ENCODE peak calls at places on chromosome 5, in six cellular contexts. One of them, this sample, is unnamed.

GRCh38 chr5:83472213-83472507 is 616 bp downstream of the VCAN start:
- DNase-seq in stimulated activated CD4-positive, alpha-beta T cell treated with anti-CD3 and anti-CD28 coated beads, Interleukin-4, amount 100 ng/mL, for 1 hour: no peak
- DNase-seq in stimulated activated naive CD4-positive, alpha-beta T cell: no peak
- DNase-seq in activated CD8-positive, alpha-beta memory T cell treated with anti-CD3 and anti-CD28 coated beads for 1 hour: no peak
- DNase-seq in choroid plexus epithelial cell: peak
- DNase-seq in vagina: no peak
- DNase-seq in this sample: no peak

GRCh38 chr5:160278356-160278755 is 34.0 kb downstream of the CCNJL start:
- DNase-seq in stimulated activated CD4-positive, alpha-beta T cell treated with anti-CD3 and anti-CD28 coated beads, Interleukin-4, amount 100 ng/mL, for 1 hour: no peak
- DNase-seq in stimulated activated naive CD4-positive, alpha-beta T cell: no peak
- DNase-seq in activated CD8-positive, alpha-beta memory T cell treated with anti-CD3 and anti-CD28 coated beads for 1 hour: no peak
- DNase-seq in choroid plexus epithelial cell: no peak
- DNase-seq in vagina: no peak
- DNase-seq in this sample: no peak

GRCh38 chr5:135208555-135209494 is 174.8 kb upstream of the PITX1 start:
- DNase-seq in stimulated activated CD4-positive, alpha-beta T cell treated with anti-CD3 and anti-CD28 coated beads, Interleukin-4, amount 100 ng/mL, for 1 hour: no peak
- DNase-seq in stimulated activated naive CD4-positive, alpha-beta T cell: no peak
- DNase-seq in activated CD8-positive, alpha-beta memory T cell treated with anti-CD3 and anti-CD28 coated beads for 1 hour: no peak
- DNase-seq in choroid plexus epithelial cell: peak
- DNase-seq in vagina: peak
- DNase-seq in this sample: no peak

GRCh38 chr5:151097081-151097480 is 16.2 kb upstream of the TNIP1 start:
- DNase-seq in stimulated activated CD4-positive, alpha-beta T cell treated with anti-CD3 and anti-CD28 coated beads, Interleukin-4, amount 100 ng/mL, for 1 hour: no peak
- DNase-seq in stimulated activated naive CD4-positive, alpha-beta T cell: no peak
- DNase-seq in activated CD8-positive, alpha-beta memory T cell treated with anti-CD3 and anti-CD28 coated beads for 1 hour: no peak
- DNase-seq in choroid plexus epithelial cell: no peak
- DNase-seq in vagina: no peak
- DNase-seq in this sample: no peak

GRCh38 chr5:43627028-43627427 is 24.0 kb downstream of the NNT start:
- DNase-seq in stimulated activated CD4-positive, alpha-beta T cell treated with anti-CD3 and anti-CD28 coated beads, Interleukin-4, amount 100 ng/mL, for 1 hour: no peak
- DNase-seq in stimulated activated naive CD4-positive, alpha-beta T cell: no peak
- DNase-seq in activated CD8-positive, alpha-beta memory T cell treated with anti-CD3 and anti-CD28 coated beads for 1 hour: no peak
- DNase-seq in choroid plexus epithelial cell: peak
- DNase-seq in vagina: no peak
- DNase-seq in this sample: no peak

GRCh38 chr5:83077662-83078261 is 415 bp downstream of the XRCC4 start:
- DNase-seq in stimulated activated CD4-positive, alpha-beta T cell treated with anti-CD3 and anti-CD28 coated beads, Interleukin-4, amount 100 ng/mL, for 1 hour: no peak
- DNase-seq in stimulated activated naive CD4-positive, alpha-beta T cell: no peak
- DNase-seq in activated CD8-positive, alpha-beta memory T cell treated with anti-CD3 and anti-CD28 coated beads for 1 hour: no peak
- DNase-seq in choroid plexus epithelial cell: peak
- DNase-seq in vagina: no peak
- DNase-seq in this sample: no peak

GRCh38 chr5:180251141-180251540 is 40.7 kb downstream of the MAPK9 start:
- DNase-seq in stimulated activated CD4-positive, alpha-beta T cell treated with anti-CD3 and anti-CD28 coated beads, Interleukin-4, amount 100 ng/mL, for 1 hour: no peak
- DNase-seq in stimulated activated naive CD4-positive, alpha-beta T cell: no peak
- DNase-seq in activated CD8-positive, alpha-beta memory T cell treated with anti-CD3 and anti-CD28 coated beads for 1 hour: no peak
- DNase-seq in choroid plexus epithelial cell: no peak
- DNase-seq in vagina: no peak
- DNase-seq in this sample: no peak

GRCh38 chr5:37436146-37436934 is 57.2 kb downstream of the WDR70 start:
- DNase-seq in stimulated activated CD4-positive, alpha-beta T cell treated with anti-CD3 and anti-CD28 coated beads, Interleukin-4, amount 100 ng/mL, for 1 hour: no peak
- DNase-seq in stimulated activated naive CD4-positive, alpha-beta T cell: no peak
- DNase-seq in activated CD8-positive, alpha-beta memory T cell treated with anti-CD3 and anti-CD28 coated beads for 1 hour: no peak
- DNase-seq in choroid plexus epithelial cell: no peak
- DNase-seq in vagina: no peak
- DNase-seq in this sample: no peak

GRCh38 chr5:53160895-53161294 is 51.3 kb upstream of the MOCS2 start:
- DNase-seq in stimulated activated CD4-positive, alpha-beta T cell treated with anti-CD3 and anti-CD28 coated beads, Interleukin-4, amount 100 ng/mL, for 1 hour: no peak
- DNase-seq in stimulated activated naive CD4-positive, alpha-beta T cell: no peak
- DNase-seq in activated CD8-positive, alpha-beta memory T cell treated with anti-CD3 and anti-CD28 coated beads for 1 hour: no peak
- DNase-seq in choroid plexus epithelial cell: no peak
- DNase-seq in vagina: no peak
- DNase-seq in this sample: no peak

GRCh38 chr5:32526815-32527214 is 58.5 kb upstream of the SUB1 start:
- DNase-seq in stimulated activated CD4-positive, alpha-beta T cell treated with anti-CD3 and anti-CD28 coated beads, Interleukin-4, amount 100 ng/mL, for 1 hour: no peak
- DNase-seq in stimulated activated naive CD4-positive, alpha-beta T cell: no peak
- DNase-seq in activated CD8-positive, alpha-beta memory T cell treated with anti-CD3 and anti-CD28 coated beads for 1 hour: no peak
- DNase-seq in choroid plexus epithelial cell: no peak
- DNase-seq in vagina: no peak
- DNase-seq in this sample: no peak

GRCh38 chr5:43631182-43631910 is 28.4 kb downstream of the NNT start:
- DNase-seq in stimulated activated CD4-positive, alpha-beta T cell treated with anti-CD3 and anti-CD28 coated beads, Interleukin-4, amount 100 ng/mL, for 1 hour: no peak
- DNase-seq in stimulated activated naive CD4-positive, alpha-beta T cell: no peak
- DNase-seq in activated CD8-positive, alpha-beta memory T cell treated with anti-CD3 and anti-CD28 coated beads for 1 hour: peak
- DNase-seq in choroid plexus epithelial cell: peak
- DNase-seq in vagina: no peak
- DNase-seq in this sample: no peak

GRCh38 chr5:112551437-112552018 is 132.5 kb upstream of the EPB41L4A start:
- DNase-seq in stimulated activated CD4-positive, alpha-beta T cell treated with anti-CD3 and anti-CD28 coated beads, Interleukin-4, amount 100 ng/mL, for 1 hour: no peak
- DNase-seq in stimulated activated naive CD4-positive, alpha-beta T cell: no peak
- DNase-seq in activated CD8-positive, alpha-beta memory T cell treated with anti-CD3 and anti-CD28 coated beads for 1 hour: no peak
- DNase-seq in choroid plexus epithelial cell: peak
- DNase-seq in vagina: no peak
- DNase-seq in this sample: peak

GRCh38 chr5:89265511-89266169 is 382.7 kb upstream of the MEF2C start:
- DNase-seq in stimulated activated CD4-positive, alpha-beta T cell treated with anti-CD3 and anti-CD28 coated beads, Interleukin-4, amount 100 ng/mL, for 1 hour: no peak
- DNase-seq in stimulated activated naive CD4-positive, alpha-beta T cell: no peak
- DNase-seq in activated CD8-positive, alpha-beta memory T cell treated with anti-CD3 and anti-CD28 coated beads for 1 hour: no peak
- DNase-seq in choroid plexus epithelial cell: peak
- DNase-seq in vagina: no peak
- DNase-seq in this sample: no peak

GRCh38 chr5:173328896-173329369 is 719 bp upstream of the STC2 start:
- DNase-seq in stimulated activated CD4-positive, alpha-beta T cell treated with anti-CD3 and anti-CD28 coated beads, Interleukin-4, amount 100 ng/mL, for 1 hour: no peak
- DNase-seq in stimulated activated naive CD4-positive, alpha-beta T cell: no peak
- DNase-seq in activated CD8-positive, alpha-beta memory T cell treated with anti-CD3 and anti-CD28 coated beads for 1 hour: no peak
- DNase-seq in choroid plexus epithelial cell: peak
- DNase-seq in vagina: no peak
- DNase-seq in this sample: no peak

GRCh38 chr5:34717426-34718327 is 61.5 kb downstream of the RAI14 start:
- DNase-seq in stimulated activated CD4-positive, alpha-beta T cell treated with anti-CD3 and anti-CD28 coated beads, Interleukin-4, amount 100 ng/mL, for 1 hour: no peak
- DNase-seq in stimulated activated naive CD4-positive, alpha-beta T cell: no peak
- DNase-seq in activated CD8-positive, alpha-beta memory T cell treated with anti-CD3 and anti-CD28 coated beads for 1 hour: no peak
- DNase-seq in choroid plexus epithelial cell: peak
- DNase-seq in vagina: no peak
- DNase-seq in this sample: no peak

GRCh38 chr5:138981606-138982005 is 106.5 kb upstream of the LRRTM2 start:
- DNase-seq in stimulated activated CD4-positive, alpha-beta T cell treated with anti-CD3 and anti-CD28 coated beads, Interleukin-4, amount 100 ng/mL, for 1 hour: no peak
- DNase-seq in stimulated activated naive CD4-positive, alpha-beta T cell: no peak
- DNase-seq in activated CD8-positive, alpha-beta memory T cell treated with anti-CD3 and anti-CD28 coated beads for 1 hour: no peak
- DNase-seq in choroid plexus epithelial cell: no peak
- DNase-seq in vagina: no peak
- DNase-seq in this sample: peak

GRCh38 chr5:136192015-136192525 is 892 bp downstream of the SMIM32 start:
- DNase-seq in stimulated activated CD4-positive, alpha-beta T cell treated with anti-CD3 and anti-CD28 coated beads, Interleukin-4, amount 100 ng/mL, for 1 hour: no peak
- DNase-seq in stimulated activated naive CD4-positive, alpha-beta T cell: no peak
- DNase-seq in activated CD8-positive, alpha-beta memory T cell treated with anti-CD3 and anti-CD28 coated beads for 1 hour: no peak
- DNase-seq in choroid plexus epithelial cell: peak
- DNase-seq in vagina: no peak
- DNase-seq in this sample: no peak

GRCh38 chr5:119418782-119419101 is 33.6 kb upstream of the HSD17B4 start:
- DNase-seq in stimulated activated CD4-positive, alpha-beta T cell treated with anti-CD3 and anti-CD28 coated beads, Interleukin-4, amount 100 ng/mL, for 1 hour: no peak
- DNase-seq in stimulated activated naive CD4-positive, alpha-beta T cell: no peak
- DNase-seq in activated CD8-positive, alpha-beta memory T cell treated with anti-CD3 and anti-CD28 coated beads for 1 hour: no peak
- DNase-seq in choroid plexus epithelial cell: no peak
- DNase-seq in vagina: no peak
- DNase-seq in this sample: no peak

GRCh38 chr5:146755781-146756180 is 122.8 kb downstream of the PPP2R2B start:
- DNase-seq in stimulated activated CD4-positive, alpha-beta T cell treated with anti-CD3 and anti-CD28 coated beads, Interleukin-4, amount 100 ng/mL, for 1 hour: no peak
- DNase-seq in stimulated activated naive CD4-positive, alpha-beta T cell: no peak
- DNase-seq in activated CD8-positive, alpha-beta memory T cell treated with anti-CD3 and anti-CD28 coated beads for 1 hour: no peak
- DNase-seq in choroid plexus epithelial cell: no peak
- DNase-seq in vagina: no peak
- DNase-seq in this sample: no peak

GRCh38 chr5:54900906-54901725 is 84.3 kb downstream of the ESM1 start:
- DNase-seq in stimulated activated CD4-positive, alpha-beta T cell treated with anti-CD3 and anti-CD28 coated beads, Interleukin-4, amount 100 ng/mL, for 1 hour: no peak
- DNase-seq in stimulated activated naive CD4-positive, alpha-beta T cell: no peak
- DNase-seq in activated CD8-positive, alpha-beta memory T cell treated with anti-CD3 and anti-CD28 coated beads for 1 hour: no peak
- DNase-seq in choroid plexus epithelial cell: peak
- DNase-seq in vagina: no peak
- DNase-seq in this sample: no peak

GRCh38 chr5:32312194-32312681 is 501 bp downstream of the MTMR12 start:
- DNase-seq in stimulated activated CD4-positive, alpha-beta T cell treated with anti-CD3 and anti-CD28 coated beads, Interleukin-4, amount 100 ng/mL, for 1 hour: peak
- DNase-seq in stimulated activated naive CD4-positive, alpha-beta T cell: no peak
- DNase-seq in activated CD8-positive, alpha-beta memory T cell treated with anti-CD3 and anti-CD28 coated beads for 1 hour: peak
- DNase-seq in choroid plexus epithelial cell: peak
- DNase-seq in vagina: no peak
- DNase-seq in this sample: peak

GRCh38 chr5:127936439-127936972 is 147.1 kb upstream of the SLC12A2 start:
- DNase-seq in stimulated activated CD4-positive, alpha-beta T cell treated with anti-CD3 and anti-CD28 coated beads, Interleukin-4, amount 100 ng/mL, for 1 hour: no peak
- DNase-seq in stimulated activated naive CD4-positive, alpha-beta T cell: no peak
- DNase-seq in activated CD8-positive, alpha-beta memory T cell treated with anti-CD3 and anti-CD28 coated beads for 1 hour: no peak
- DNase-seq in choroid plexus epithelial cell: no peak
- DNase-seq in vagina: no peak
- DNase-seq in this sample: no peak

GRCh38 chr5:122586351-122586750 is 188.5 kb upstream of the SNX2 start:
- DNase-seq in stimulated activated CD4-positive, alpha-beta T cell treated with anti-CD3 and anti-CD28 coated beads, Interleukin-4, amount 100 ng/mL, for 1 hour: no peak
- DNase-seq in stimulated activated naive CD4-positive, alpha-beta T cell: no peak
- DNase-seq in activated CD8-positive, alpha-beta memory T cell treated with anti-CD3 and anti-CD28 coated beads for 1 hour: no peak
- DNase-seq in choroid plexus epithelial cell: peak
- DNase-seq in vagina: no peak
- DNase-seq in this sample: no peak

GRCh38 chr5:15959560-15960164 is 219.9 kb downstream of the MARCHF11 start:
- DNase-seq in stimulated activated CD4-positive, alpha-beta T cell treated with anti-CD3 and anti-CD28 coated beads, Interleukin-4, amount 100 ng/mL, for 1 hour: no peak
- DNase-seq in stimulated activated naive CD4-positive, alpha-beta T cell: no peak
- DNase-seq in activated CD8-positive, alpha-beta memory T cell treated with anti-CD3 and anti-CD28 coated beads for 1 hour: no peak
- DNase-seq in choroid plexus epithelial cell: no peak
- DNase-seq in vagina: no peak
- DNase-seq in this sample: no peak

This sample was measured in naive thymus-derived CD8-positive, alpha-beta T cell.